ENCODE peak calls at places on chromosomes 11 and 22, in six cellular contexts. Q, U, Z, E, N and S are unnamed samples.

GRCh38 chr22:44129614-44129976 is 51.1 kb upstream of the PARVG start:
- DNase-seq in Q (peak; percentile 12), U (no peak), Z (no peak), E (peak; percentile 56), N (no peak), S (no peak)

GRCh38 chr22:37633082-37633692 is 6.3 kb upstream of the SH3BP1 start:
- DNase-seq in Q (no peak), U (no peak), Z (no peak), E (no peak), N (no peak), S (no peak)

GRCh38 chr11:2122222-2122906 is 16.8 kb downstream of the IGF2 start:
- DNase-seq in Q (peak; percentile 60), U (no peak), Z (no peak), E (peak; percentile 33), N (peak; percentile 47), S (no peak)

GRCh38 chr11:10558288-10558687 is 10.2 kb downstream of the LYVE1 start:
- DNase-seq in Q (no peak), U (no peak), Z (no peak), E (no peak), N (no peak), S (no peak)

GRCh38 chr11:2892215-2893020 is 6.8 kb upstream of the CDKN1C start:
- DNase-seq in Q (peak; percentile 53), U (peak; percentile 88), Z (peak; percentile 73), E (peak; percentile 50), N (peak; percentile 91), S (peak; percentile 69)

GRCh38 chr11:126697937-126698336 is 302.6 kb downstream of the KIRREL3 start:
- DNase-seq in Q (no peak), U (no peak), Z (no peak), E (no peak), N (no peak), S (no peak)

GRCh38 chr11:107598225-107599139 is 7.5 kb downstream of the ELMOD1 start:
- DNase-seq in Q (peak; percentile 24), U (peak; percentile 77), Z (no peak), E (no peak), N (peak; percentile 69), S (peak; percentile 41)

GRCh38 chr11:117970400-117971024 is 15.7 kb upstream of the IL10RA start:
- DNase-seq in Q (peak; percentile 11), U (no peak), Z (no peak), E (no peak), N (no peak), S (no peak)

GRCh38 chr11:44032304-44033085 is 15.3 kb upstream of the ACCSL start:
- DNase-seq in Q (peak; percentile 54), U (no peak), Z (no peak), E (peak; percentile 72), N (peak; percentile 23), S (no peak)

DNA sequence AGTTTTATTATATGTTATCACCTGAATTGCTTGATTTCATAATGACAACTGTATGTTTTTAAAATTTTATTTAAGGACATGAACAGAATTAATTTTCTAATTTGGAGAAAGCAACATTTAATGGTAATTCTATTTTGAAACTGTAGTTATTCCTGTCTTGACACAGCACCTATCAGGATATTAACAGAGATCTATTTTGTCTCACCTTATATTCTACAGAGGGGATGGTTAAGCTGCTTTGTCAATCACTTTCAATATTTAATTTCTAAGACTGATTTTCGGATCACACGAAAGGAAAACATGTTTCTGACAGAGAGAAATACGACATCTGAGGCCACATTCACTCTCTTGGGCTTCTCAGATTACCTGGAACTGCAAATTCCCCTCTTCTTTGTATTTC is at the start of gene OR5D16:
- DNase-seq in Q (no peak), U (no peak), Z (no peak), E (no peak), N (no peak), S (no peak)
- H4K91ac ChIP-seq in Q (no peak within 1 kb of the TSS), U (no peak within 1 kb of the TSS), Z (no peak within 1 kb of the TSS), E (no peak within 1 kb of the TSS), N (no peak within 1 kb of the TSS), S (no peak within 1 kb of the TSS)

DNA sequence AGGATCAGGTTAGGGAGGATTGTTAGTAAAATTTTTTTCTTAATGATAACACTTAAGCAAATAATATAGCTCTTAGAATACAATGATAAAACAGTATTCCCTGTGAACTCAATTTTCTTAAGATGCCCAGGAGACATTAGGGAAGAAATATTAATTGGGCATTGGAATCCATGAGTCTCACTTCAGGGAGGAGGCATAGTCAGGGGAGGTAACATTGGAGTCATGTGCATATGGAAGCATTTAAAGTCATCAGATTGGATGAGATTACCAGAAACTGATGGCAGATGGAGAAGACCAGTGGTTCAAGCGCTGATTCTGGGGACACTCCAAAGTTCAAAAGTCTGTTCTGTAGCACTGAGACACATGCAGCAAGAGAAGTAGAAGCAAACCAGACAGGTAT is at the start of gene OR9G1:
- DNase-seq in Q (no peak), U (no peak), Z (no peak), E (no peak), N (no peak), S (no peak)
- H4K91ac ChIP-seq in Q (no peak within 1 kb of the TSS), U (no peak within 1 kb of the TSS), Z (no peak within 1 kb of the TSS), E (no peak within 1 kb of the TSS), N (no peak within 1 kb of the TSS), S (no peak within 1 kb of the TSS)

DNA sequence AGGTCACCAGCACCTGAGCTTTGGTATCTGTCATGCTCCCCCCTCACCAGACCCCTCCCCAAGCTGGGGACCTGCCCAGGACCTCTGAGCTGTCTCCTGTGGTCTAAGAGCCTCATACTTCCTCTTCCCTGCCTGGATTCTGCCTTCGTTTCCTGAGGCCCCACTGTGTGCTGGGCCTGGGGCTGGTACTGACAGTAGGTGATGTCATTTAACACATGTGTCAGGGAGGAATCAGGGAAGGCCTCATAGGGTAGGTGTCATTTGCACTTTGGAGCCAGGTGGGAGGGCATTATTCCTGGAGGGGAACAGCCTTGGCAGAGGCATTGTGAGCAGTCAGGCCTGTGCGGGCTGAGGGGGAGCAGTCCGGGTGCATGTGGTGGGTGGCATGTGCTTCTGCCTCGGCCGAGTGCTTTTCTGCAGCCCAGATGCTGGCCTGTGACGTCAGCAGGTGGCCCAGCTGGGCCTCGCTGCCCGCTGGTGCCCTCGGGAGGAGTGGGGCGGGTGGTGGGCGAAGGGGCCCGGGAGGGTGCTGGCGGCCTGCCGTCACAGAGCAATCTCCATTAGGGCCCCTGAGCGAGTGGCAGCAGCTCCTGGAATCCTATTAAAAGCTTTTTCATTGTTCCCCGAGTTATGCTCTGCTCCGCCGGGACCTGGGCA is 9.1 kb downstream of the FLRT1 start:
- DNase-seq in Q (no peak), U (no peak), Z (no peak), E (no peak), N (no peak), S (no peak)
- H4K91ac ChIP-seq in Q (no peak overlapping the region), U (no peak overlapping the region), Z (no peak overlapping the region), E (no peak overlapping the region), N (no peak overlapping the region), S (no peak overlapping the region)

DNA sequence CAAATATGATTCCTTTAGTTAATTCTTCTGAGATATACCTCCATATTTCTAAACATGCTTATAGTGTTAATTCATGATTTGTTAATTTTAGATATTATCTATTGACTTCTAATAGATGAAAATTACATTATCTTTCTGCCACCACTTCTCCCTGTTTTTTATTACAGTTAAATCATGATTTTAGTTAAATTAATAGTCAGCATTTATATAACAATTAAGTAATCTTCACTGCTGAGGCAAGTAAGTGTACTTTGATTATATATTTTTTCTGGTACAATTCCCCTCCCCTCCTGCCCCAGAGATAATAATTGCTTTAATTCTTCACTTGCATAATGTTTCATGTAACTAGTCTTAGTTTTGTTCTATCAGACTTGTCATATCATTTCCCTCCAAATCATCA is 5.8 kb downstream of the IL17RA start:
- DNase-seq in Q (no peak), U (no peak), Z (no peak), E (no peak), N (no peak), S (no peak)
- H4K91ac ChIP-seq in Q (no peak overlapping the region), U (no peak overlapping the region), Z (no peak overlapping the region), E (no peak overlapping the region), N (no peak overlapping the region), S (no peak overlapping the region)

GRCh38 chr22:39249081-39249704 is 4.4 kb upstream of the PDGFB start:
- DNase-seq in Q (no peak), U (no peak), Z (no peak), E (no peak), N (no peak), S (no peak)
- H4K91ac ChIP-seq in Q (peak overlapping the region; percentile 0), U (no peak overlapping the region), Z (no peak overlapping the region), E (peak overlapping the region; percentile 22), N (no peak overlapping the region), S (no peak overlapping the region)

GRCh38 chr11:78525720-78526119 is 48.9 kb downstream of the NARS2 start:
- DNase-seq in Q (no peak), U (no peak), Z (no peak), E (no peak), N (no peak), S (peak; percentile 80)
- H4K91ac ChIP-seq in Q (no peak overlapping the region), U (no peak overlapping the region), Z (no peak overlapping the region), E (no peak overlapping the region), N (no peak overlapping the region), S (no peak overlapping the region)

GRCh38 chr11:108768964-108769363 is 104.1 kb downstream of the DDX10 start:
- DNase-seq in Q (no peak), U (no peak), Z (no peak), E (no peak), N (no peak), S (no peak)
- H4K91ac ChIP-seq in Q (no peak overlapping the region), U (no peak overlapping the region), Z (no peak overlapping the region), E (no peak overlapping the region), N (no peak overlapping the region), S (no peak overlapping the region)